ENCODE peak calls at places on chromosome 10, in ten cellular contexts. M, T, Z, W, Q, R, S, J, L and O are unnamed samples.

GRCh38 chr10:118209215-118209614 is 132.9 kb downstream of the FAM204A start:
- DNase-seq in M (no peak), T (no peak), Z (no peak), W (no peak), Q (no peak), R (no peak), S (no peak), J (no peak), L (no peak), O (no peak)

GRCh38 chr10:107915277-107915634 is 750.8 kb upstream of the SORCS1 start:
- DNase-seq in M (no peak), T (peak), Z (no peak), W (peak), Q (no peak), R (no peak), S (peak), J (peak), L (no peak), O (peak)

GRCh38 chr10:4663162-4663992 is 162.6 kb upstream of the AKR1E2 start:
- DNase-seq in M (peak), T (peak), Z (peak), W (peak), Q (peak), R (peak), S (peak), J (peak), L (peak), O (peak)

GRCh38 chr10:72243822-72244437 is 27.9 kb upstream of the ASCC1 start:
- DNase-seq in M (peak), T (peak), Z (no peak), W (peak), Q (peak), R (no peak), S (peak), J (peak), L (peak), O (peak)

GRCh38 chr10:48765527-48765926 is 80.9 kb downstream of the WDFY4 start:
- DNase-seq in M (no peak), T (no peak), Z (no peak), W (no peak), Q (no peak), R (no peak), S (no peak), J (no peak), L (no peak), O (no peak)

GRCh38 chr10:61669849-61670248 is 7.1 kb downstream of the CABCOCO1 start:
- DNase-seq in M (no peak), T (no peak), Z (no peak), W (no peak), Q (no peak), R (no peak), S (no peak), J (no peak), L (no peak), O (no peak)

GRCh38 chr10:63712717-63713115 is 191.5 kb downstream of the REEP3 start:
- DNase-seq in M (no peak), T (no peak), Z (no peak), W (peak), Q (no peak), R (no peak), S (no peak), J (no peak), L (no peak), O (peak)

GRCh38 chr10:21495686-21496284 is 29.7 kb downstream of the SKIDA1 start:
- DNase-seq in M (peak), T (peak), Z (peak), W (peak), Q (peak), R (peak), S (peak), J (no peak), L (peak), O (peak)

GRCh38 chr10:12394236-12395033 is 45.1 kb downstream of the CAMK1D start:
- DNase-seq in M (peak), T (no peak), Z (no peak), W (no peak), Q (no peak), R (peak), S (no peak), J (peak), L (no peak), O (no peak)

GRCh38 chr10:72285972-72286521 is 12.3 kb downstream of the DDIT4 start:
- DNase-seq in M (peak), T (no peak), Z (no peak), W (no peak), Q (no peak), R (no peak), S (no peak), J (no peak), L (no peak), O (no peak)

GRCh38 chr10:19154375-19154774 is 105.8 kb downstream of the MALRD1 start:
- DNase-seq in M (no peak), T (no peak), Z (no peak), W (no peak), Q (no peak), R (no peak), S (no peak), J (no peak), L (no peak), O (no peak)

GRCh38 chr10:115948415-115948814 is 324.6 kb downstream of the GFRA1 start:
- DNase-seq in M (no peak), T (no peak), Z (no peak), W (peak), Q (no peak), R (no peak), S (no peak), J (peak), L (no peak), O (peak)

GRCh38 chr10:132110091-132110490 is 44.3 kb downstream of the JAKMIP3 start:
- DNase-seq in M (peak), T (peak), Z (no peak), W (no peak), Q (no peak), R (peak), S (no peak), J (no peak), L (no peak), O (no peak)

GRCh38 chr10:71741671-71742070 is 22.1 kb upstream of the C10orf105 start:
- DNase-seq in M (no peak), T (no peak), Z (no peak), W (no peak), Q (no peak), R (no peak), S (no peak), J (no peak), L (no peak), O (no peak)

DNA sequence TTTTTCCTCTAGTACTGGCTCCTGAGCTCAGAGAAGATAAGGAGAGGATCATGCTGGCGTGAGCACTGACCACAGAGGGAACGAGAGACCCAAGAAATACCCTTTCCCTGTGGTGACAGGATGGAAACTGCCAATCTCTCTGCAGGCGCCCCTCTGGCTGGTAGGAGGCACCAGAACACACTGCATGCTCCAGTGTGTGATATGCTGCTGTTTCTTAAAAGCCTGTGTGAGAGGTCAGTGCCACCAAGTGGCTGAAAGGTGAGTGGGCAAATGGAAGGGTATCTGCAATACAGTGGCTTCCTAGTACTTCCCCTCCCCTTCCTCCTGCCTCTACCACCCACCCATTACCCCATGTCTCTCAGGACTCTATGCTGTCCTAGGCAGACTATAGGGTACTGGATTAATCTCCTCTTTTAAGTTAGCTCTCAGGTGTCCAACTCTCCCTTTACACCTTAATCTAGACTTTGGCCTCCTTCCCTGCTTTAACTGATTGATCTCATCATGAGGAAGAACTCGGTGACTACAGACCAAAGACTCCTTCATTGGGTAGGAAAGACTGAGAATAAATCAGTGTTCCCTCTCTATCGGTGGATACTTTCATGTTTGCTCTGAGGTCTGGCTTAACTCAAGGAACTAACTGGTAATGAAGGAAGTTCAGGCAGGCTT is 283.6 kb downstream of the ADRA2A start:
- DNase-seq in M (no peak), T (peak), Z (no peak), W (peak), Q (no peak), R (peak), S (peak), J (no peak), L (peak), O (peak)
- TF ChIP-seq CTCF in M (no peak), T (peak), Z (peak), W (no peak), Q (peak), R (peak), S (peak), J (peak), L (peak), O (peak)

GRCh38 chr10:69866688-69867461 is 65.2 kb downstream of the COL13A1 start:
- DNase-seq in M (no peak), T (peak), Z (no peak), W (peak), Q (peak), R (peak), S (peak), J (peak), L (peak), O (peak)
- TF ChIP-seq CTCF in M (no peak), T (no peak), Z (no peak), W (peak), Q (peak), R (no peak), S (no peak), J (no peak), L (no peak), O (peak)

DNA sequence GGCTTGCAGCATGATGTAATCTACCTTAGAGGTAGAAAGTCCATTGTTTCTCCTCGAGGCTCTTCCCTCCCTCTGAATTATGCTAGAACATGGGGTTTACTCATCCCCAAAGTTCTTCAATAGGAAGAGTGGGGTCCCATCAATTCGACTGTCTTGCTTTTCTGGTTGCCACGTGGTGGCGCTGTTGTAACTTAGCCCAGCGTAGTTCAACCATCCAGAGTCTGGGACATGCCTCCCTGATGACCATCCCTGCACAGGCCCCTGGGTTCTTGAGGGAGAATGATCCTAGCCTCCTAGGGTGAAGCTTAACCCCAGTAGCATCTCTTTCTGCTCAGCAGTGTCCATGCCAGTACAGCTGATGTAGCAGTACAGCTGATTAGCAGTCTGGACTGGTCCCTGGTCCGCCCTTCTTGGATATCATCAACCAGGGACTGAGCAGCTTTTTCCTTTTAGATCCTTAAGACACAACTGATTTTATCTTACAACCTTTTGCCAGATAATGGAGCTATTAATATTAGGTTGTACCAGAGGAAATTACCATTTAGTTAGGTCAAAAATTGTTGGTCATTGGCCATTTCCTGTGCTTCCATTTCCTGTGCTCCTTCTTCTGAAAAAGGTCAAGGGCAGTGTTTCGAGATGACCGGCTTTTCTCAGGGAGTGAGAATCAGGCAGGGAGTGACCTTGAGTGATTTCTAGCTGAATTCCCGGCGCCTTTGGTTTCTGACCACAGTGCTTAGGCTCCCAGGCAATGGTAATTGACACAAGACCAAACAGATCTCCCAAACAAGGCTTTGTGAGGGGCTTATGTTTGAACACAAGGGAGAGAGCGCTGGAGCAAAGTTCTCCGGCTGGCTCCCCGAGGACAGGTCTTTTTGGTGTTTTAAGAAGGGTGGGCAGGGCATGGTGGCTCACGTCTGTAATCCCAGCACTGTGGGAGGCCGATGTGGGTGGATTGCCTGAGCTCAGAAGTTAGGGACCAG is 65.4 kb downstream of the TACC2 start:
- DNase-seq in M (peak), T (peak), Z (no peak), W (peak), Q (peak), R (peak), S (peak), J (peak), L (peak), O (peak)
- TF ChIP-seq CTCF in M (peak), T (peak), Z (no peak), W (peak), Q (peak), R (peak), S (peak), J (peak), L (peak), O (peak)

GRCh38 chr10:52217531-52217930 is 96.5 kb upstream of the DKK1 start:
- DNase-seq in M (no peak), T (no peak), Z (no peak), W (no peak), Q (no peak), R (no peak), S (no peak), J (no peak), L (no peak), O (no peak)

GRCh38 chr10:52216852-52217251 is 97.2 kb upstream of the DKK1 start:
- DNase-seq in M (no peak), T (no peak), Z (no peak), W (peak), Q (peak), R (peak), S (peak), J (peak), L (no peak), O (peak)

GRCh38 chr10:52212802-52213510 is 101.1 kb upstream of the DKK1 start:
- DNase-seq in M (no peak), T (no peak), Z (no peak), W (no peak), Q (no peak), R (no peak), S (no peak), J (no peak), L (no peak), O (peak)

GRCh38 chr10:52213511-52213831 is 100.6 kb upstream of the DKK1 start:
- DNase-seq in M (no peak), T (no peak), Z (no peak), W (peak), Q (peak), R (no peak), S (peak), J (peak), L (no peak), O (peak)

DNA sequence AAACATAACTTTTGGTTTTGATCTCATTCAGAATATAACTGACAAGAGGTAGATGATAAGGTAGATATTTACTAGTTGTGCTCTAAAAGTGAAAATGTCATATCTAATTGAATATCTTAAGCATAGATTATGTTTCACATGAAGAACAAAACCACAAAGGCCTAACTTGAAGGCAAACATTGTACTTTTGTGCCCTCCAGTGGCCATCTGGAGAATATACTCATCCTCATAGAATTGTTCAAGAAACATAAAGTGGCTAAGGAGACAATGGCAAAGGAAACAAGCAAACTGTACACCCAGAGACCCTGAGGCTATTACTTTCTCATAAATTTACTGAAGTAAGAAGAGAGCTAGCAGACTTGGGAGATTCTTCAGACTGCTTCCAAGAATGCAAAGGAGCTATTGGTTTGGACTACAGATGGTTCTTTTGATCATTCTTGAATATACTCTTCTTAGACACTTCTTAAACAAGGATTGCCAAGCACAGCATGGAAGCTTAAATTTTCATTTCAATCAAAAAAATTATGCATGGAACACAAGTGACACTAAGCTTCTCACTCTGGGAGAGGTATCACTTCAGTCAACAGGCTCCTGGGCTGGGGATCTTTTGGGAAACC is 98.2 kb upstream of the DKK1 start:
- DNase-seq in M (no peak), T (no peak), Z (no peak), W (peak), Q (peak), R (peak), S (peak), J (peak), L (peak), O (peak)
- TF ChIP-seq CTCF in M (peak), T (peak), Z (peak), W (peak), Q (peak), R (peak), S (peak), J (peak), L (peak), O (peak)

GRCh38 chr10:102948163-102948562 is 30.1 kb downstream of the CNNM2 start:
- DNase-seq in M (no peak), T (no peak), Z (no peak), W (no peak), Q (no peak), R (no peak), S (no peak), J (no peak), L (no peak), O (no peak)
- TF ChIP-seq CTCF in M (no peak), T (no peak), Z (no peak), W (no peak), Q (no peak), R (no peak), S (no peak), J (no peak), L (no peak), O (no peak)

DNA sequence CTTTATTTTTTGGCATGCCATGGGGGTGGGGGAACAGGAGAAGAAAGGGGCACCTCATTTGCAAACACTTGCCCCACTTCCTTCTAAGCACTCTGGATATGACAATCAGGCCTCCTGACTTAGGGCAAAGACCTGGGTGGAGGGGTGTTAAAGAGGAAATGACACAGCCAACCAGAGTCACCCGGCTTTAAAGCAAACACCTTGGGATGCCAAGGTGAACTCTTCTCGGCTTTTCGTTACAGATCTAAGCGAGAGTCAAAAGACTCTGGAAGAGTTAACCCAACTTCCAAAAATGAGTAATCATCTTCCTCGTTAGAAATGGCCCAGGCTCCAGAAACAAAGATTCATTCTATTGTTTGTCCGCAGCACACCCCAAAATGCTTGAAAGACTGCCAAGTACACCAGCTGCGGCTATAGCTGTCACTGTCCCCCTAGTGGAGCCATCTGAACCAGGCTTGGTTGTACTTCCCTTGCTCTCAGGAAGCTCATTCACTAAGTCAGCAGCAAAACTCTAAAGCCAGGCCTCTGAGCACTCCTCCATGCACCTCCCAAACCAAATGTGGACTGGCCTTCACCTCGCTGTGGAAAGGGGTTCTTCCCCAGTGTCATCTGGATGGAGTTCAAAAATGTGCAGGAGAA is 24.8 kb downstream of the FAM53B start:
- DNase-seq in M (no peak), T (peak), Z (peak), W (peak), Q (peak), R (peak), S (no peak), J (peak), L (peak), O (peak)
- TF ChIP-seq CTCF in M (no peak), T (peak), Z (peak), W (peak), Q (peak), R (peak), S (no peak), J (peak), L (no peak), O (peak)

DNA sequence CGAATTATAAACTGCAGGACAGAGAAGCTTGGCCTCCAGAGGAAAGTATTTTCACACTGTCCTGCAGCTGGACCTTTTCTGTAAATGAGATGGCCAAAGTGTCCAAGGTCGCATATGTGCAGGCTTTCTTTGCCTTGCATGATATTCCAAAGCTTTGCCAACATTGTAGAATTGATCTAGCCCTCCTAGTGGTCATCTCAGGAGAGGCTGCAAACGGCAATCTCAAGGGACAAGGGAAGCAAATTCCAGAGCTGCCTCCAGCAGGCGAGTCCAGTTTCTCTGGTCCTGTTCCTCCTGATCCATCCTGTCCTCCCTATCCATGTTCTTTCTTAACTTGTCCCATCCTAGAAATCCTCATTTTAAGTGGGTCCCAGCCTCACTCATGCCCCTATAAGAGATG is 373.4 kb upstream of the PCDH15 start:
- DNase-seq in M (no peak), T (no peak), Z (no peak), W (no peak), Q (no peak), R (no peak), S (no peak), J (no peak), L (no peak), O (no peak)
- TF ChIP-seq CTCF in M (no peak), T (no peak), Z (no peak), W (no peak), Q (peak), R (peak), S (no peak), J (no peak), L (no peak), O (no peak)